ENCODE peak calls at places on chromosomes 1 and 21, in four cellular contexts. U, X, S and L are unnamed samples.

GRCh38 chr21:44085491-44086321 is 21.5 kb upstream of the PWP2 start:
- DNase-seq in U (no peak), X (no peak), S (no peak), L (no peak)

GRCh38 chr1:153356392-153357075 is 1.1 kb upstream of the S100A9 start:
- DNase-seq in U (no peak), X (no peak), S (no peak), L (no peak)

GRCh38 chr1:101316276-101316675 is 79.5 kb downstream of the S1PR1 start:
- DNase-seq in U (no peak), X (no peak), S (no peak), L (no peak)

GRCh38 chr1:172391972-172392371 is 28.5 kb upstream of the C1orf105 start:
- DNase-seq in U (no peak), X (no peak), S (no peak), L (no peak)

GRCh38 chr21:31119199-31119598 is 80.9 kb upstream of the KRTAP19-8 start:
- DNase-seq in U (no peak), X (no peak), S (no peak), L (no peak)

GRCh38 chr1:36831171-36831810 is 203.0 kb downstream of the GRIK3 start:
- DNase-seq in U (no peak), X (no peak), S (no peak), L (no peak)

GRCh38 chr1:203152158-203153034 is 23.2 kb downstream of the MYBPH start:
- DNase-seq in U (no peak), X (no peak), S (no peak), L (no peak)

GRCh38 chr1:191615422-191615821 is 542.8 kb upstream of the RGS18 start:
- DNase-seq in U (no peak), X (no peak), S (no peak), L (no peak)

GRCh38 chr1:25184011-25184762 is 48.1 kb downstream of the SYF2 start:
- DNase-seq in U (no peak), X (no peak), S (no peak), L (no peak)

GRCh38 chr1:30058966-30059365 is 664.4 kb downstream of the MATN1 start:
- DNase-seq in U (no peak), X (no peak), S (no peak), L (no peak)

GRCh38 chr1:170273556-170274501 is 128.1 kb downstream of the NTMT2 start:
- DNase-seq in U (no peak), X (no peak), S (no peak), L (no peak)

GRCh38 chr1:224456637-224456953 is 22.0 kb upstream of the WDR26 start:
- DNase-seq in U (no peak), X (no peak), S (no peak), L (no peak)